ENCODE peak calls at places on chromosomes 4 and X, in five cellular contexts. One of them, this sample, is unnamed.

GRCh38 chr4:4857001-4857808 is 2.3 kb upstream of the MSX1 start:
- DNase-seq in CD4-positive, alpha-beta memory T cell: no peak
- DNase-seq in SJSA1: no peak
- DNase-seq in H7: no peak
- DNase-seq in astrocyte of the spinal cord: peak
- DNase-seq in this sample: no peak

GRCh38 chr4:17082186-17082585 is 183.7 kb upstream of the LDB2 start:
- DNase-seq in astrocyte of the spinal cord: no peak
- DNase-seq in CD4-positive, alpha-beta memory T cell: no peak
- DNase-seq in SJSA1: no peak
- DNase-seq in H7: no peak
- DNase-seq in this sample: no peak

GRCh38 chr4:118857760-118858159 is 21.8 kb upstream of the SEC24D start:
- DNase-seq in astrocyte of the spinal cord: no peak
- DNase-seq in H7: no peak
- DNase-seq in SJSA1: no peak
- DNase-seq in CD4-positive, alpha-beta memory T cell: no peak
- DNase-seq in this sample: no peak

GRCh38 chr4:8759987-8760386 is 111.7 kb downstream of the HMX1 start:
- DNase-seq in astrocyte of the spinal cord: no peak
- DNase-seq in H7: no peak
- DNase-seq in CD4-positive, alpha-beta memory T cell: no peak
- DNase-seq in SJSA1: no peak
- DNase-seq in this sample: no peak

GRCh38 chr4:47704693-47705325 is 133.1 kb downstream of the CORIN start:
- DNase-seq in H7: peak
- DNase-seq in astrocyte of the spinal cord: peak
- DNase-seq in SJSA1: no peak
- DNase-seq in CD4-positive, alpha-beta memory T cell: no peak
- DNase-seq in this sample: peak

GRCh38 chr4:152063301-152064235 is 302.8 kb upstream of the GATB start:
- DNase-seq in CD4-positive, alpha-beta memory T cell: peak
- DNase-seq in astrocyte of the spinal cord: no peak
- DNase-seq in SJSA1: no peak
- DNase-seq in H7: no peak
- DNase-seq in this sample: peak

GRCh38 chr4:1047976-1048780 is 36.8 kb downstream of the FGFRL1 start:
- DNase-seq in astrocyte of the spinal cord: no peak
- DNase-seq in CD4-positive, alpha-beta memory T cell: no peak
- DNase-seq in SJSA1: no peak
- DNase-seq in H7: peak
- DNase-seq in this sample: no peak

GRCh38 chr4:2125831-2126230 is 66.7 kb downstream of the NAT8L start:
- DNase-seq in CD4-positive, alpha-beta memory T cell: no peak
- DNase-seq in H7: no peak
- DNase-seq in astrocyte of the spinal cord: no peak
- DNase-seq in SJSA1: no peak
- DNase-seq in this sample: no peak

GRCh38 chr4:122636697-122637096 is 15.8 kb upstream of the IL21 start:
- DNase-seq in CD4-positive, alpha-beta memory T cell: no peak
- DNase-seq in astrocyte of the spinal cord: no peak
- DNase-seq in H7: no peak
- DNase-seq in SJSA1: no peak
- DNase-seq in this sample: no peak

GRCh38 chrX:153438522-153438921 is 7.3 kb downstream of the TREX2 start:
- DNase-seq in SJSA1: no peak
- DNase-seq in H7: peak
- DNase-seq in CD4-positive, alpha-beta memory T cell: no peak
- DNase-seq in astrocyte of the spinal cord: peak
- DNase-seq in this sample: peak

GRCh38 chr4:53861856-53862610 is 202.4 kb downstream of the CHIC2 start:
- DNase-seq in CD4-positive, alpha-beta memory T cell: no peak
- DNase-seq in SJSA1: no peak
- DNase-seq in H7: no peak
- DNase-seq in astrocyte of the spinal cord: peak
- DNase-seq in this sample: peak

GRCh38 chr4:110669663-110670062 is 46.8 kb upstream of the PITX2 start:
- DNase-seq in H7: no peak
- DNase-seq in astrocyte of the spinal cord: no peak
- DNase-seq in CD4-positive, alpha-beta memory T cell: no peak
- DNase-seq in SJSA1: no peak
- DNase-seq in this sample: no peak

GRCh38 chr4:26163425-26164362 is 157.1 kb upstream of the RBPJ start:
- DNase-seq in SJSA1: no peak
- DNase-seq in CD4-positive, alpha-beta memory T cell: no peak
- DNase-seq in H7: no peak
- DNase-seq in astrocyte of the spinal cord: no peak
- DNase-seq in this sample: no peak

GRCh38 chr4:172982151-172982590 is 186.4 kb upstream of the GALNT7 start:
- DNase-seq in astrocyte of the spinal cord: peak
- DNase-seq in CD4-positive, alpha-beta memory T cell: no peak
- DNase-seq in H7: no peak
- DNase-seq in SJSA1: peak
- DNase-seq in this sample: no peak

GRCh38 chr4:83369825-83370639 is 35.4 kb upstream of the HPSE start:
- DNase-seq in SJSA1: no peak
- DNase-seq in H7: no peak
- DNase-seq in astrocyte of the spinal cord: no peak
- DNase-seq in CD4-positive, alpha-beta memory T cell: no peak
- DNase-seq in this sample: peak

GRCh38 chr4:92969650-92970370 is 666.0 kb downstream of the GRID2 start:
- DNase-seq in astrocyte of the spinal cord: peak
- DNase-seq in CD4-positive, alpha-beta memory T cell: no peak
- DNase-seq in SJSA1: no peak
- DNase-seq in H7: no peak
- DNase-seq in this sample: peak

GRCh38 chr4:168923526-168924194 is 86.4 kb downstream of the CBR4 start:
- DNase-seq in H7: peak
- DNase-seq in CD4-positive, alpha-beta memory T cell: peak
- DNase-seq in SJSA1: peak
- DNase-seq in astrocyte of the spinal cord: peak
- DNase-seq in this sample: peak

GRCh38 chrX:14964500-14964899 is 91.3 kb downstream of the MOSPD2 start:
- DNase-seq in H7: no peak
- DNase-seq in CD4-positive, alpha-beta memory T cell: no peak
- DNase-seq in SJSA1: no peak
- DNase-seq in astrocyte of the spinal cord: peak
- DNase-seq in this sample: no peak

GRCh38 chrX:109719262-109719661 is 13.8 kb downstream of the ACSL4 start:
- DNase-seq in CD4-positive, alpha-beta memory T cell: no peak
- DNase-seq in H7: peak
- DNase-seq in SJSA1: no peak
- DNase-seq in astrocyte of the spinal cord: no peak
- DNase-seq in this sample: no peak

GRCh38 chr4:187283306-187283705 is 559.6 kb upstream of the FAT1 start:
- DNase-seq in astrocyte of the spinal cord: no peak
- DNase-seq in H7: no peak
- DNase-seq in CD4-positive, alpha-beta memory T cell: no peak
- DNase-seq in SJSA1: no peak
- DNase-seq in this sample: no peak

GRCh38 chr4:40453912-40454311 is 118.8 kb downstream of the CHRNA9 start:
- DNase-seq in CD4-positive, alpha-beta memory T cell: no peak
- DNase-seq in astrocyte of the spinal cord: no peak
- DNase-seq in H7: no peak
- DNase-seq in SJSA1: no peak
- DNase-seq in this sample: no peak

GRCh38 chr4:159290321-159291030 is 187.6 kb downstream of the RAPGEF2 start:
- DNase-seq in H7: no peak
- DNase-seq in CD4-positive, alpha-beta memory T cell: no peak
- DNase-seq in SJSA1: no peak
- DNase-seq in astrocyte of the spinal cord: no peak
- DNase-seq in this sample: no peak

GRCh38 chrX:20382518-20383291 is 116.0 kb upstream of the RPS6KA3 start:
- DNase-seq in astrocyte of the spinal cord: no peak
- DNase-seq in CD4-positive, alpha-beta memory T cell: no peak
- DNase-seq in SJSA1: no peak
- DNase-seq in H7: no peak
- DNase-seq in this sample: peak

GRCh38 chr4:141130947-141131545 is 2.2 kb downstream of the RNF150 start:
- DNase-seq in SJSA1: no peak
- DNase-seq in astrocyte of the spinal cord: no peak
- DNase-seq in CD4-positive, alpha-beta memory T cell: no peak
- DNase-seq in H7: no peak
- DNase-seq in this sample: no peak
- H3K4me3 ChIP-seq in SJSA1: no peak
- H3K4me3 ChIP-seq in astrocyte of the spinal cord: peak
- H3K4me3 ChIP-seq in CD4-positive, alpha-beta memory T cell: no peak
- H3K4me3 ChIP-seq in H7: no peak
- H3K4me3 ChIP-seq in this sample: peak

GRCh38 chr4:127624176-127624575 is 8.6 kb upstream of the INTU start:
- DNase-seq in SJSA1: no peak
- DNase-seq in astrocyte of the spinal cord: no peak
- DNase-seq in CD4-positive, alpha-beta memory T cell: no peak
- DNase-seq in H7: no peak
- DNase-seq in this sample: no peak

GRCh38 chr4:127623755-127624087 is 9.0 kb upstream of the INTU start:
- DNase-seq in H7: peak
- DNase-seq in CD4-positive, alpha-beta memory T cell: no peak
- DNase-seq in SJSA1: no peak
- DNase-seq in astrocyte of the spinal cord: peak
- DNase-seq in this sample: peak

GRCh38 chr4:127622923-127623754 is 9.6 kb upstream of the INTU start:
- DNase-seq in H7: peak
- DNase-seq in CD4-positive, alpha-beta memory T cell: no peak
- DNase-seq in astrocyte of the spinal cord: peak
- DNase-seq in SJSA1: no peak
- DNase-seq in this sample: peak

GRCh38 chr4:127618427-127618826 is 14.3 kb upstream of the INTU start:
- DNase-seq in SJSA1: no peak
- DNase-seq in astrocyte of the spinal cord: no peak
- DNase-seq in H7: no peak
- DNase-seq in CD4-positive, alpha-beta memory T cell: no peak
- DNase-seq in this sample: no peak

DNA sequence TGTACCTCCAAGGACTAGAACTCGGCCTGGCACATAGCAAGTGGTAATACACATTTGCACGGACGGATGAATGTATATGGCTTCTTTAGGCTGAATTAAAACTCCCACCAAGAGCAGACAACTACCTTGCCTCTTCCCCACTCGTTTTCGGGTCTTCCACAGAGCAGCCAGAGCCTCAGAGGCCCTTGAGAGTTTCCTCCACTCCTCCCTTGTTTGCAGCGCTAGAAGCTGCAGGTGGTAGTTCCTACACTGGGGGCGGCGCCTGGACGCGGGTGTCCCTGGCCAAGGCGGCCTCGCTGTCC is 10.2 kb upstream of the INTU start:
- DNase-seq in H7: no peak
- DNase-seq in astrocyte of the spinal cord: no peak
- DNase-seq in CD4-positive, alpha-beta memory T cell: no peak
- DNase-seq in SJSA1: peak
- DNase-seq in this sample: no peak
- H3K4me3 ChIP-seq in H7: peak
- H3K4me3 ChIP-seq in astrocyte of the spinal cord: peak
- H3K4me3 ChIP-seq in CD4-positive, alpha-beta memory T cell: no peak
- H3K4me3 ChIP-seq in SJSA1: peak
- H3K4me3 ChIP-seq in this sample: peak

DNA sequence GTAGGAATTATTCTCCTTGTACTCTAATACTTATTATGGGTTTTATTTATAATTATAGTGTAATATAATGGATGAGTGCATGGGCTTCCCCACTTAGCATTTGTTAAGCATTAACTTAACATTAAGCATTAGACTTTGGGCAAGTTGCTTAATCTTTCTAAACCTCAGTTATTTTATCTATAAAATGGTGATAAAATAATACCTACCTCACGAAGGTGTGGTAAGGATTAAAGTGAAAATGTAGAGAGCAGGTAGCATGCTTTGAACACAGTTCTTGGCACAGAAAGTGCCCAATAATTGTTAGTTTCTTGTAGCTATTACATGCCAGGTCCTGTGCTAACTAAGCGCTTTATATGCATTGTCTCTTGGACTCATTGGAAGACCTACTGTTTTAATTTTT is 2.6 kb downstream of the MSMO1 start:
- DNase-seq in H7: no peak
- DNase-seq in SJSA1: no peak
- DNase-seq in CD4-positive, alpha-beta memory T cell: no peak
- DNase-seq in astrocyte of the spinal cord: no peak
- DNase-seq in this sample: no peak
- H3K4me3 ChIP-seq in H7: peak
- H3K4me3 ChIP-seq in SJSA1: no peak
- H3K4me3 ChIP-seq in CD4-positive, alpha-beta memory T cell: no peak
- H3K4me3 ChIP-seq in astrocyte of the spinal cord: peak
- H3K4me3 ChIP-seq in this sample: peak

GRCh38 chr4:182770259-182770968 is 146.8 kb downstream of the DCTD start:
- DNase-seq in CD4-positive, alpha-beta memory T cell: no peak
- DNase-seq in SJSA1: no peak
- DNase-seq in H7: peak
- DNase-seq in astrocyte of the spinal cord: no peak
- DNase-seq in this sample: peak
- H3K4me3 ChIP-seq in CD4-positive, alpha-beta memory T cell: no peak
- H3K4me3 ChIP-seq in SJSA1: no peak
- H3K4me3 ChIP-seq in H7: no peak
- H3K4me3 ChIP-seq in astrocyte of the spinal cord: no peak
- H3K4me3 ChIP-seq in this sample: no peak

GRCh38 chr4:113148925-113149324 is 99.5 kb downstream of the ANK2 start:
- DNase-seq in SJSA1: no peak
- DNase-seq in H7: no peak
- DNase-seq in astrocyte of the spinal cord: no peak
- DNase-seq in CD4-positive, alpha-beta memory T cell: no peak
- DNase-seq in this sample: no peak

GRCh38 chr4:113145519-113146291 is 96.3 kb downstream of the ANK2 start:
- DNase-seq in astrocyte of the spinal cord: no peak
- DNase-seq in CD4-positive, alpha-beta memory T cell: no peak
- DNase-seq in SJSA1: no peak
- DNase-seq in H7: peak
- DNase-seq in this sample: no peak

GRCh38 chr4:113145147-113145518 is 95.7 kb downstream of the ANK2 start:
- DNase-seq in astrocyte of the spinal cord: no peak
- DNase-seq in CD4-positive, alpha-beta memory T cell: no peak
- DNase-seq in H7: no peak
- DNase-seq in SJSA1: no peak
- DNase-seq in this sample: no peak

GRCh38 chr4:113146876-113147358 is 97.5 kb downstream of the ANK2 start:
- DNase-seq in H7: no peak
- DNase-seq in SJSA1: no peak
- DNase-seq in astrocyte of the spinal cord: peak
- DNase-seq in CD4-positive, alpha-beta memory T cell: no peak
- DNase-seq in this sample: peak

GRCh38 chr4:113147498-113148231 is 98.2 kb downstream of the ANK2 start:
- DNase-seq in astrocyte of the spinal cord: no peak
- DNase-seq in CD4-positive, alpha-beta memory T cell: no peak
- DNase-seq in H7: no peak
- DNase-seq in SJSA1: no peak
- DNase-seq in this sample: peak
- H3K4me3 ChIP-seq in astrocyte of the spinal cord: no peak
- H3K4me3 ChIP-seq in CD4-positive, alpha-beta memory T cell: no peak
- H3K4me3 ChIP-seq in H7: no peak
- H3K4me3 ChIP-seq in SJSA1: no peak
- H3K4me3 ChIP-seq in this sample: no peak

DNA sequence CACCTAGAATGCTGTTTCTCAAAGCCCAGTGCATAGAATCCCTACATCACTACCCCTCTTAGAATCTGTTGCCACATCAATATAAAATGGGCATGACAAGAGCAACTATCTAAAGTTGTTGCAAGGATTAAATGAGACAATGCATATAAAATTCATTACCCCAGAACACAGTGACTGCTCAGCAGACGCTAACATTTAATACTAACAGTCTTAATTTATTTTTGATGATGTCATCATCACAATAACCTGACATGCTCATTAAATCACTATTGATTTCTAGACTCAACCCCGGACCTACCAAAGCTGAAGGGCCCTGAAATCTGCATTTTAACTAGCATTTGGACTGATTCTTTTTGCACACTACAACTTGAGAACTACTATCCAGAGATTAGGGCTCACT is 3.9 kb downstream of the ARSJ start:
- DNase-seq in CD4-positive, alpha-beta memory T cell: no peak
- DNase-seq in SJSA1: no peak
- DNase-seq in astrocyte of the spinal cord: no peak
- DNase-seq in H7: no peak
- DNase-seq in this sample: no peak
- H3K4me3 ChIP-seq in CD4-positive, alpha-beta memory T cell: no peak
- H3K4me3 ChIP-seq in SJSA1: peak
- H3K4me3 ChIP-seq in astrocyte of the spinal cord: peak
- H3K4me3 ChIP-seq in H7: no peak
- H3K4me3 ChIP-seq in this sample: peak